ENCODE peak calls at places on chromosomes 13 and 19, in five cellular contexts. M is NAMALWA, C is cardiac fibroblast, B is iris pigment epithelial cell, P is AG08395. K is an unnamed sample.

GRCh38 chr13:45092668-45093067 is 27.6 kb upstream of the GTF2F2 start:
- DNase-seq in M (no peak), C (peak), B (no peak), P (peak), K (no peak)

GRCh38 chr19:15115080-15115479 is 7.9 kb downstream of the SYDE1 start:
- DNase-seq in M (no peak), C (peak), B (peak), P (peak), K (no peak)

GRCh38 chr19:13428352-13428751 is 77.9 kb downstream of the CACNA1A start:
- DNase-seq in M (peak), C (peak), B (peak), P (peak), K (no peak)

GRCh38 chr19:8206147-8207087 is 2.8 kb upstream of the CERS4 start:
- DNase-seq in M (no peak), C (no peak), B (no peak), P (no peak), K (no peak)

GRCh38 chr13:23468811-23469210 is 35.3 kb upstream of the SACS start:
- DNase-seq in M (no peak), C (no peak), B (no peak), P (no peak), K (no peak)

GRCh38 chr19:50815443-50815842 is 8.1 kb downstream of the KLK1 start:
- DNase-seq in M (no peak), C (no peak), B (no peak), P (no peak), K (no peak)

GRCh38 chr19:797528-798414 is 519 bp downstream of the PTBP1 start:
- DNase-seq in M (peak), C (peak), B (peak), P (peak), K (peak)

GRCh38 chr19:30159636-30160035 is 212.5 kb upstream of the ZNF536 start:
- DNase-seq in M (no peak), C (no peak), B (no peak), P (no peak), K (no peak)

GRCh38 chr13:90447735-90448103 is 899.8 kb upstream of the MIR17HG start:
- DNase-seq in M (no peak), C (peak), B (peak), P (peak), K (no peak)

GRCh38 chr19:1189419-1189818 is 15.4 kb upstream of the SBNO2 start:
- DNase-seq in M (no peak), C (no peak), B (peak), P (no peak), K (no peak)

K was measured in cerebellum.